ENCODE peak calls at places on chromosomes 4 and X, in seven cellular contexts. W is bronchial epithelial cell, D is tibial artery, T is fibroblast of lung, I is OCI-LY7, Y is foreskin fibroblast, M is cardiac muscle cell. J is an unnamed sample.
A peak's percentile ranks its signal among the peaks of the same experiment; 100 is the strongest.

GRCh38 chr4:184765473-184766346 is 31.8 kb upstream of the CENPU start:
- DNase-seq in W (no peak), D (no peak), T (no peak), I (no peak), Y (no peak), M (no peak), J (no peak)

GRCh38 chrX:13697440-13697839 is 8.5 kb downstream of the RAB9A start:
- DNase-seq in W (no peak), D (no peak), T (no peak), I (peak; percentile 16), Y (no peak), M (no peak), J (no peak)

GRCh38 chrX:18210470-18210869 is 10.2 kb downstream of the BEND2 start:
- DNase-seq in W (peak; percentile 13), D (no peak), T (peak; percentile 2), I (no peak), Y (peak; percentile 1), M (peak; percentile 2), J (peak; percentile 0)

GRCh38 chr4:123616970-123617392 is 220.4 kb downstream of the SPRY1 start:
- DNase-seq in W (no peak), D (peak; percentile 59), T (peak; percentile 35), I (peak; percentile 46), Y (no peak), M (peak; percentile 86), J (no peak)

GRCh38 chr4:101753702-101754101 is 36.8 kb upstream of the BANK1 start:
- DNase-seq in W (peak; percentile 60), D (no peak), T (peak; percentile 23), I (no peak), Y (no peak), M (peak; percentile 56), J (peak; percentile 55)

GRCh38 chr4:89894654-89895652 is at the start of gene MMRN1:
- DNase-seq in W (no peak), D (no peak), T (no peak), I (peak; percentile 22), Y (no peak), M (peak; percentile 10), J (no peak)

GRCh38 chr4:912548-913279 is 19.4 kb downstream of the GAK start:
- DNase-seq in W (peak; percentile 78), D (no peak), T (peak; percentile 54), I (no peak), Y (no peak), M (no peak), J (no peak)

GRCh38 chrX:45322820-45323219 is 122.1 kb upstream of the DIPK2B start:
- DNase-seq in W (peak; percentile 45), D (no peak), T (peak; percentile 52), I (no peak), Y (peak; percentile 48), M (peak; percentile 9), J (no peak)

GRCh38 chr4:76407440-76408119 is 13.4 kb downstream of the CCDC158 start:
- DNase-seq in W (peak; percentile 63), D (no peak), T (peak; percentile 42), I (no peak), Y (no peak), M (peak; percentile 35), J (no peak)

GRCh38 chrX:125782184-125782583 is 383.9 kb downstream of the DCAF12L2 start:
- DNase-seq in W (no peak), D (no peak), T (no peak), I (no peak), Y (no peak), M (no peak), J (no peak)

GRCh38 chr4:35695401-35695800 is 548.9 kb downstream of the ARAP2 start:
- DNase-seq in W (no peak), D (no peak), T (no peak), I (no peak), Y (no peak), M (no peak), J (no peak)

GRCh38 chr4:132614682-132615081 is 534.4 kb upstream of the PCDH10 start:
- DNase-seq in W (peak; percentile 4), D (no peak), T (peak; percentile 6), I (peak; percentile 28), Y (no peak), M (peak; percentile 22), J (no peak)

GRCh38 chr4:69485130-69485529 is 10.6 kb downstream of the UGT2B4 start:
- DNase-seq in W (no peak), D (no peak), T (peak; percentile 78), I (no peak), Y (no peak), M (no peak), J (no peak)

GRCh38 chr4:113049421-113050355 is at the start of gene ANK2:
- DNase-seq in W (no peak), D (no peak), T (peak; percentile 48), I (no peak), Y (no peak), M (no peak), J (peak; percentile 27)

GRCh38 chr4:186778134-186778533 is 54.5 kb upstream of the FAT1 start:
- DNase-seq in W (no peak), D (no peak), T (no peak), I (no peak), Y (no peak), M (no peak), J (no peak)

GRCh38 chr4:88441696-88442095 is 15.2 kb upstream of the HERC5 start:
- DNase-seq in W (no peak), D (no peak), T (no peak), I (no peak), Y (no peak), M (no peak), J (no peak)

GRCh38 chrX:131778269-131779218 is 234.7 kb downstream of the OR13H1 start:
- DNase-seq in W (no peak), D (no peak), T (peak; percentile 56), I (no peak), Y (no peak), M (no peak), J (no peak)

GRCh38 chrX:29841750-29842149 is 373.6 kb upstream of the MAGEB2 start:
- DNase-seq in W (no peak), D (no peak), T (peak; percentile 32), I (no peak), Y (peak; percentile 13), M (peak; percentile 15), J (no peak)

GRCh38 chrX:104211187-104211586 is 43.5 kb downstream of the ESX1 start:
- DNase-seq in W (no peak), D (no peak), T (no peak), I (no peak), Y (no peak), M (no peak), J (no peak)

GRCh38 chr4:577499-578450 is 1.7 kb upstream of the TMEM271 start:
- DNase-seq in W (peak; percentile 29), D (no peak), T (peak; percentile 36), I (no peak), Y (peak; percentile 17), M (peak; percentile 42), J (peak; percentile 3)

GRCh38 chrX:49172280-49172780 is 632 bp downstream of the PLP2 start:
- DNase-seq in W (peak; percentile 60), D (peak; percentile 77), T (peak; percentile 42), I (peak; percentile 72), Y (peak; percentile 70), M (peak; percentile 35), J (no peak)
- H3K4me3 ChIP-seq in W (peak overlapping the region; percentile 79), D (peak overlapping the region; percentile 84), T (peak overlapping the region; percentile 62), I (peak overlapping the region; percentile 93), Y (peak overlapping the region; percentile 68), M (peak overlapping the region; percentile 34), J (peak overlapping the region; percentile 63)

GRCh38 chr4:48017108-48017527 is 546 bp downstream of the NIPAL1 start:
- DNase-seq in W (peak; percentile 92), D (no peak), T (peak; percentile 82), I (no peak), Y (peak; percentile 71), M (peak; percentile 61), J (no peak)

GRCh38 chr4:48018112-48018511 is 1.5 kb downstream of the NIPAL1 start:
- DNase-seq in W (peak; percentile 36), D (no peak), T (no peak), I (no peak), Y (no peak), M (no peak), J (no peak)

GRCh38 chr4:48015678-48016077 is 803 bp downstream of the CNGA1 start:
- DNase-seq in W (no peak), D (no peak), T (no peak), I (no peak), Y (no peak), M (no peak), J (no peak)

GRCh38 chr4:48015216-48015615 is 1.3 kb downstream of the CNGA1 start:
- DNase-seq in W (peak; percentile 58), D (no peak), T (no peak), I (no peak), Y (no peak), M (no peak), J (no peak)

DNA sequence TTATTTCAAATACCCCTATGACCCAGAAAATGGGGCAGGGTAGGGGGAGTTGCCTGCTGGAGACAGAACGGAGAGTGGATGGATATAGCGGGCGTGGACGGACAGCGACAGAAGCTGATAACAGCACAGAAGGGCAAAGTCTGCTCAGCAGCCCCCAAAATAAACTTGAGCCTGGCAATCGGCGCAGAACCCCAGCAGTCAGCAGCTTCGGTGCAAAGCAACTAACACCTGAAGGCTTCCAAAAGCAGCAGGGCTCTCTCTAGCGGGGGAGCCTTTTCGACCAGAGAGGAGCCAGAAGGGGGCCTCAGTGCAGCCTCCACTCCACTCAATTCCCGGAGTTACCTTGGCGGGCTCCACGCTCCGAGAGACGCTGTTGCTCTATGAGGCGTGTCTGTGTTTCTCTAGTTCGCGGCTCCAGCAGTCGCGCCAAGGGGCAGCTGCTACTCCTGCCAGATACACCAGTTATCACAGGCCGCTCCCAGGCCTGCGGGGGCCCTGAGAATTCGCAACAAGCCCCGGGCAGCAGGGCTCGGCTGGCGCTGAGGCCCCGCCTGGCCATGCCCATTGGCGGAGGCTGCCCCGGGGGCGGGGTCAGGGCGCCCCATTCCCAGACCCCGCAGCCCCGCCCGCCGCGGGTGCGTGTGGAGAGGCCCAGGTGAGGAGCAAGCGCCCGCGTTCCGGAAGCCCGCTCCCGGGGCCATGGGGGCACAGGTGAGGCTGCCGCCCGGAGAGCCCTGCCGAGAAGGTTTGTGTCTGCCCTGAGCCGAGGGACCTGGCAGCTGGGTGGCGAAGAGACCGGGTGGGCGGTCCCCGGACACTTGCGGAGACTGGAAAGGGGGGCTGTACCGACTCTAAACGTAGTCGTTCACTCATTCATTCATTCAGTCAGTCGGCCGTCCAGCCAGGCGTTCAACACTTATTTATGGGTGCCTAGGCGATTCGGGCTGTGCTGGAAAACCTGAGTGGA is at the start of the genes CNGA1 and NIPAL1:
- DNase-seq in W (peak; percentile 77), D (peak; percentile 44), T (peak; percentile 69), I (peak; percentile 77), Y (peak; percentile 63), M (peak; percentile 68), J (no peak)
- TF ChIP-seq CTCF in W (peak; percentile 61), D (peak; percentile 14), T (peak; percentile 55), I (peak; percentile 81), Y (peak; percentile 57), M (peak; percentile 65), J (peak; percentile 66)

GRCh38 chrX:53320543-53321215 is 39.3 kb upstream of the IQSEC2 start:
- DNase-seq in W (no peak), D (no peak), T (no peak), I (no peak), Y (no peak), M (no peak), J (no peak)
- H3K4me3 ChIP-seq in W (peak overlapping the region; percentile 34), D (peak overlapping the region; percentile 71), T (peak overlapping the region; percentile 58), I (no peak overlapping the region), Y (peak overlapping the region; percentile 64), M (peak overlapping the region; percentile 68), J (peak overlapping the region; percentile 37)

DNA sequence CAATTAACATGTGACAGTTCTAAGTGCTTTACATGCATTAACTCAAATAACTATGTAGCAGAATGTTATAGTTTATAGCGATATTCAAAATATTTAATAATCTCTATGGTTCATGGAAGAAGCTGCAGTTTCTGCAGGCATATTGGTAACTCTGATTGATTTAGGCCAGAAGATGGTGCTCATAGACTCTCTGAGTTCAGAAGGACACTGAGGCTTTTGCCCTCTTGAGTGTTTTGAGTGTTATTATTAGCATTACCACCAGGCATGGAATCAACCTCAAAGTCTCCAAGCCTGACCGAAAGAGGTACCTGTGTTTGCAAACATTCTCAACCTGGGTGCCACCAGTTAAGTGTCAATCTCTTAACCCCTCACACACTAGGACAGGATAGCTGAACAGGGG is 792.3 kb upstream of the PCDH7 start:
- DNase-seq in W (no peak), D (no peak), T (no peak), I (no peak), Y (no peak), M (no peak), J (no peak)
- TF ChIP-seq CTCF in W (no peak), D (no peak), T (no peak), I (no peak), Y (no peak), M (no peak), J (no peak)

J was measured in retinal pigment epithelial cell.